ENCODE peak calls at places on chromosomes 12 and 14, in eight cellular contexts. I, H, X, C, Y, W, L and V are unnamed samples.

GRCh38 chr12:15669256-15669948 is 119.8 kb downstream of the EPS8 start:
- DNase-seq in Y (no peak), C (no peak), H (no peak), L (no peak), W (peak), X (no peak), I (no peak), V (no peak)

GRCh38 chr14:97713023-97713422 is 915.8 kb downstream of the VRK1 start:
- DNase-seq in X (no peak), L (no peak), I (no peak), H (no peak), W (no peak), Y (no peak), C (peak), V (no peak)

GRCh38 chr14:50109342-50109741 is 7.0 kb downstream of the VCPKMT start:
- DNase-seq in C (peak), W (peak), L (no peak), Y (no peak), I (no peak), H (peak), X (no peak), V (no peak)

GRCh38 chr12:66196806-66197205 is 7.8 kb downstream of the IRAK3 start:
- DNase-seq in I (no peak), L (no peak), X (no peak), H (no peak), W (no peak), C (no peak), Y (no peak), V (no peak)

GRCh38 chr12:2646341-2646740 is 148.4 kb upstream of the FKBP4 start:
- DNase-seq in L (no peak), H (no peak), X (no peak), I (no peak), C (no peak), W (no peak), Y (no peak), V (no peak)

GRCh38 chr14:74905595-74906142 is 17.4 kb downstream of the RPS6KL1 start:
- DNase-seq in L (peak), H (peak), Y (peak), I (peak), C (peak), X (peak), W (peak), V (peak)

GRCh38 chr12:32612658-32613614 is 66.2 kb upstream of the DNM1L start:
- DNase-seq in C (no peak), I (no peak), W (no peak), H (no peak), Y (no peak), L (no peak), X (no peak), V (no peak)

GRCh38 chr12:62898568-62898967 is 36.4 kb downstream of the PPM1H start:
- DNase-seq in L (no peak), I (no peak), H (no peak), Y (no peak), W (peak), C (no peak), X (no peak), V (no peak)

GRCh38 chr14:106879241-106879640 is 1352.9 kb downstream of the TMEM121 start:
- DNase-seq in W (no peak), Y (peak), I (no peak), X (no peak), H (no peak), L (no peak), C (peak), V (no peak)

GRCh38 chr12:104748790-104749189 is 209.3 kb downstream of the SLC41A2 start:
- DNase-seq in H (no peak), Y (no peak), C (no peak), L (no peak), I (no peak), X (peak), W (peak), V (no peak)

GRCh38 chr14:35402323-35403084 is 2.0 kb downstream of the NFKBIA start:
- DNase-seq in L (no peak), H (no peak), X (peak), C (no peak), Y (no peak), W (no peak), I (peak), V (no peak)

GRCh38 chr14:99511421-99512109 is 30.4 kb downstream of the CCNK start:
- DNase-seq in L (peak), X (no peak), Y (no peak), H (no peak), C (no peak), W (peak), I (no peak), V (no peak)

GRCh38 chr12:46386360-46386867 is 13.8 kb upstream of the SLC38A2 start:
- DNase-seq in X (no peak), C (no peak), W (peak), I (no peak), L (no peak), Y (no peak), H (no peak), V (no peak)

GRCh38 chr14:93009471-93010117 is 86.6 kb downstream of the CHGA start:
- DNase-seq in W (no peak), I (no peak), X (peak), L (peak), C (no peak), Y (no peak), H (no peak), V (peak)

GRCh38 chr12:54135621-54136027 is 53.2 kb downstream of the SMUG1 start:
- DNase-seq in L (no peak), I (no peak), W (no peak), C (no peak), H (no peak), Y (no peak), X (no peak), V (no peak)

GRCh38 chr12:107318804-107319535 is 225.6 kb upstream of the CRY1 start:
- DNase-seq in W (peak), H (peak), Y (peak), C (no peak), L (no peak), I (peak), X (no peak), V (no peak)

GRCh38 chr12:2793561-2793960 is 1.2 kb upstream of the FKBP4 start:
- DNase-seq in W (no peak), H (no peak), L (no peak), I (no peak), X (no peak), Y (no peak), C (no peak), V (no peak)

GRCh38 chr12:132430838-132431826 is 58.8 kb upstream of the FBRSL1 start:
- DNase-seq in H (peak), X (no peak), Y (no peak), C (no peak), L (no peak), I (no peak), W (no peak), V (no peak)

GRCh38 chr14:100591453-100592371 is 4.5 kb upstream of the BEGAIN start:
- DNase-seq in X (peak), I (no peak), H (no peak), L (no peak), C (no peak), W (no peak), Y (peak), V (no peak)

GRCh38 chr12:40692617-40693502 is 621 bp downstream of the CNTN1 start:
- DNase-seq in W (no peak), Y (peak), H (peak), L (no peak), C (no peak), X (peak), I (no peak), V (no peak)

GRCh38 chr12:128864516-128865186 is 11.4 kb downstream of the GLT1D1 start:
- DNase-seq in X (no peak), L (no peak), W (no peak), Y (no peak), C (no peak), I (no peak), H (no peak), V (no peak)

GRCh38 chr14:68782091-68782981 is 10.5 kb downstream of the ZFP36L1 start:
- DNase-seq in L (no peak), H (no peak), Y (no peak), I (peak), C (no peak), X (no peak), W (no peak), V (no peak)

GRCh38 chr12:75771023-75771422 is 259.6 kb upstream of the KRR1 start:
- DNase-seq in I (no peak), H (no peak), C (no peak), Y (no peak), L (no peak), X (no peak), W (no peak), V (no peak)

GRCh38 chr12:75767957-75768356 is 256.5 kb upstream of the KRR1 start:
- DNase-seq in L (no peak), W (no peak), I (no peak), X (no peak), H (no peak), C (no peak), Y (no peak), V (no peak)

GRCh38 chr12:75764091-75764490 is 252.7 kb upstream of the KRR1 start:
- DNase-seq in Y (no peak), L (no peak), W (no peak), X (no peak), C (no peak), H (no peak), I (no peak), V (no peak)

GRCh38 chr12:75765170-75766059 is 254.0 kb upstream of the KRR1 start:
- DNase-seq in H (no peak), C (no peak), I (no peak), W (no peak), Y (no peak), L (no peak), X (no peak), V (no peak)

GRCh38 chr12:75766263-75767160 is 255.1 kb upstream of the KRR1 start:
- DNase-seq in H (peak), L (no peak), W (peak), I (no peak), X (no peak), Y (no peak), C (peak), V (no peak)
- H3K27ac ChIP-seq in H (no peak), L (peak), W (no peak), I (no peak), X (no peak), Y (no peak), C (peak), V (no peak)

GRCh38 chr14:61281911-61282310 is 773 bp upstream of the TMEM30B start:
- DNase-seq in W (no peak), Y (no peak), I (no peak), C (no peak), L (no peak), H (no peak), X (peak), V (no peak)

GRCh38 chr14:61277784-61278183 is 3.4 kb downstream of the TMEM30B start:
- DNase-seq in C (no peak), Y (no peak), L (no peak), X (no peak), I (no peak), H (no peak), W (no peak), V (no peak)

GRCh38 chr14:61280526-61281185 is 482 bp downstream of the TMEM30B start:
- DNase-seq in H (peak), X (peak), L (no peak), C (no peak), I (peak), Y (peak), W (peak), V (no peak)

GRCh38 chr14:61281186-61281676 is at the start of gene TMEM30B:
- DNase-seq in I (peak), W (no peak), Y (peak), H (peak), X (no peak), L (no peak), C (no peak), V (no peak)

DNA sequence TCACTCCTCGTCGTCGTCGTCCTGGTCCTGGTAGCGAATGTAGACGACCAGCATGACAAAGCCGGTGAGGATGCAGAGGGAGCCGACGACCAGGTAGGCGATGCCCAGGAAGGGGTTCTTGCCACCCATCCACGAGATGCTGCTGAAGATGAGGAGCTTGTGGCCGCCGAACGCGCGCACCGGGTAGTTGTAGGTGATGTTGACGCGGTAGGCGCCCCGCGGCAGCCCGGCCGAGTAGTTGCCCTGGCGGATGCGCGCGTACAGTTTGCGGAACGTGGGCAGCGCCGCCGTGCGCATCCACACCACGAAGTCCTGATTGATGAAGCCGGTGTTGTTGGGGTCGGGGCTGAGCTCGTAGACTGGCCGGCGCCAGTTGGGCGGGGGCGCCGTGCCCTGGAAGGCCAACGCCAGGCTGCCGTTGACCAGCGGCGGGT is 1.0 kb downstream of the TMEM30B start:
- DNase-seq in W (no peak), H (no peak), C (no peak), L (no peak), I (peak), Y (no peak), X (no peak), V (no peak)
- H3K27ac ChIP-seq in W (no peak), H (no peak), C (no peak), L (no peak), I (peak), Y (peak), X (peak), V (no peak)

GRCh38 chr12:96170762-96171161 is 23.4 kb upstream of the ELK3 start:
- DNase-seq in W (no peak), X (no peak), L (no peak), H (no peak), C (no peak), Y (no peak), I (no peak), V (peak)
- H3K27ac ChIP-seq in W (no peak), X (no peak), L (no peak), H (no peak), C (no peak), Y (peak), I (no peak), V (no peak)

DNA sequence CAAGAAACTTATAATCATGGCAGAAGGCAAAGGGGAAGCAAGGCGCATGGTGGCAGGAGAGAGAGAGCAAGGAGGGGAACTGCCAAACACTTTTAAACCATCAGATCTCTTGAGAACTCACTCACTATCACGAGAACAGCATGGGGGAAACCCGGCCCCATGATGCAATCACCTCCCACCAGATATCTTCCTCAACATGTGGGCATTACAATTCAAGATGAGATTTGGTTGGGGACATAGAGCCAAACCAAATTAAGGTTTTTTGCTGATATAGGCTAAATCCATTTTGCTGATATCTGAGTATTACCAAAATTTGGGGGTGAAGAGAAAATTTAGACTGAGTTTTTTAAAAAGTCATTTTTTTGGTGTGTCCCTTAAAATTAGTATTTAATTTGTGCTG is 54.9 kb upstream of the TMX1 start:
- DNase-seq in I (no peak), Y (no peak), H (peak), C (no peak), X (no peak), W (no peak), L (no peak), V (no peak)
- H3K27ac ChIP-seq in I (no peak), Y (no peak), H (no peak), C (no peak), X (no peak), W (no peak), L (no peak), V (no peak)

DNA sequence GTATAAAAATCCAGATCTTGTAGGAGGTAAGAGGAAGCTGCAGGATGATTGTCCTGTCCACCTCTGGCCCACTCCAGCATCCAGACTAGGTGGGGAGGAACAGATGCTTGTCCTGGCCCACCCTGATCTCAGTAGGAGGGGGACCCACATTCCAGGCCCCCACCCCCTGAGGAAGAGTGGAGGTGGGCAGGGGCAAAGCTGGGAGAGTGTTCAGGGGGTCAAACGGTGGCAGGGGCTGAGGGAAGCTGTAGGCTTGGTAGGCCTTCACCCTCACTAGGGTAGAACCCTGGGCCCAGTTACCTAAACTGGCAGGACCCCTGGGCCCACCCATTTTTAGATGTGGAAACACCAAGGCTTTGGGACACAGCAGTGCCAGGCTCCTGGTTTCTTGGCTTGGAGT is 4.1 kb downstream of the SLC48A1 start:
- DNase-seq in H (no peak), X (peak), Y (no peak), W (no peak), C (no peak), L (peak), I (no peak), V (no peak)
- H3K27ac ChIP-seq in H (no peak), X (peak), Y (peak), W (peak), C (no peak), L (peak), I (peak), V (peak)

GRCh38 chr12:52363111-52363679 is 4.1 kb downstream of the KRT85 start:
- DNase-seq in L (no peak), X (no peak), C (no peak), Y (no peak), H (no peak), I (no peak), W (no peak), V (no peak)
- H3K27ac ChIP-seq in L (no peak), X (no peak), C (no peak), Y (no peak), H (no peak), I (no peak), W (no peak), V (no peak)